ENCODE peak calls at places on chromosomes 11 and 22, in four cellular contexts. One of them, this sample, is unnamed.

GRCh38 chr11:22430286-22430685 is 92.1 kb downstream of the SLC17A6 start:
- DNase-seq in fibroblast of lung: peak; percentile 66
- DNase-seq in activated T-cell treated with anti-CD3 and anti-CD28 coated beads for 1 hour: no peak
- DNase-seq in NCI-H1930: no peak
- DNase-seq in this sample: no peak

GRCh38 chr11:63768232-63769043 is at the start of gene ZFTA:
- DNase-seq in activated T-cell treated with anti-CD3 and anti-CD28 coated beads for 1 hour: peak; percentile 54
- DNase-seq in fibroblast of lung: peak; percentile 51
- DNase-seq in NCI-H1930: peak; percentile 64
- DNase-seq in this sample: peak; percentile 76

GRCh38 chr11:1877211-1878133 is 14.2 kb downstream of the PRR33 start:
- DNase-seq in activated T-cell treated with anti-CD3 and anti-CD28 coated beads for 1 hour: no peak
- DNase-seq in NCI-H1930: no peak
- DNase-seq in fibroblast of lung: peak; percentile 16
- DNase-seq in this sample: no peak

GRCh38 chr22:16925407-16925966 is 82.5 kb downstream of the GAB4 start:
- DNase-seq in activated T-cell treated with anti-CD3 and anti-CD28 coated beads for 1 hour: no peak
- DNase-seq in NCI-H1930: no peak
- DNase-seq in fibroblast of lung: no peak
- DNase-seq in this sample: no peak

GRCh38 chr11:94694309-94695060 is 73.7 kb upstream of the AMOTL1 start:
- DNase-seq in fibroblast of lung: no peak
- DNase-seq in NCI-H1930: no peak
- DNase-seq in activated T-cell treated with anti-CD3 and anti-CD28 coated beads for 1 hour: no peak
- DNase-seq in this sample: no peak

GRCh38 chr11:103700605-103701004 is 335.8 kb upstream of the DDI1 start:
- DNase-seq in activated T-cell treated with anti-CD3 and anti-CD28 coated beads for 1 hour: no peak
- DNase-seq in NCI-H1930: no peak
- DNase-seq in fibroblast of lung: peak; percentile 83
- DNase-seq in this sample: peak; percentile 51

GRCh38 chr22:38832005-38832978 is 11.5 kb downstream of the NPTXR start:
- DNase-seq in NCI-H1930: no peak
- DNase-seq in activated T-cell treated with anti-CD3 and anti-CD28 coated beads for 1 hour: no peak
- DNase-seq in fibroblast of lung: no peak
- DNase-seq in this sample: no peak

GRCh38 chr11:119810478-119811232 is 81.7 kb upstream of the NECTIN1 start:
- DNase-seq in NCI-H1930: no peak
- DNase-seq in fibroblast of lung: peak; percentile 30
- DNase-seq in activated T-cell treated with anti-CD3 and anti-CD28 coated beads for 1 hour: no peak
- DNase-seq in this sample: peak; percentile 14

GRCh38 chr11:119545978-119546915 is 123.3 kb upstream of the THY1 start:
- DNase-seq in activated T-cell treated with anti-CD3 and anti-CD28 coated beads for 1 hour: no peak
- DNase-seq in fibroblast of lung: no peak
- DNase-seq in NCI-H1930: no peak
- DNase-seq in this sample: no peak

GRCh38 chr11:8679006-8679405 is 3.5 kb downstream of the TRIM66 start:
- DNase-seq in fibroblast of lung: no peak
- DNase-seq in NCI-H1930: no peak
- DNase-seq in activated T-cell treated with anti-CD3 and anti-CD28 coated beads for 1 hour: no peak
- DNase-seq in this sample: no peak

GRCh38 chr11:116563713-116564050 is 209.1 kb downstream of the BUD13 start:
- DNase-seq in fibroblast of lung: no peak
- DNase-seq in activated T-cell treated with anti-CD3 and anti-CD28 coated beads for 1 hour: no peak
- DNase-seq in NCI-H1930: no peak
- DNase-seq in this sample: no peak

GRCh38 chr22:45208993-45209838 is 31.5 kb downstream of the KIAA0930 start:
- DNase-seq in activated T-cell treated with anti-CD3 and anti-CD28 coated beads for 1 hour: peak; percentile 6
- DNase-seq in NCI-H1930: no peak
- DNase-seq in fibroblast of lung: peak; percentile 86
- DNase-seq in this sample: peak; percentile 82

GRCh38 chr11:81342956-81343355 is 1390.7 kb downstream of the FAM181B start:
- DNase-seq in fibroblast of lung: no peak
- DNase-seq in activated T-cell treated with anti-CD3 and anti-CD28 coated beads for 1 hour: no peak
- DNase-seq in NCI-H1930: no peak
- DNase-seq in this sample: no peak

GRCh38 chr11:67367014-67367835 is 6.2 kb downstream of the CLCF1 start:
- DNase-seq in NCI-H1930: no peak
- DNase-seq in fibroblast of lung: peak; percentile 62
- DNase-seq in activated T-cell treated with anti-CD3 and anti-CD28 coated beads for 1 hour: no peak
- DNase-seq in this sample: no peak

GRCh38 chr11:14539867-14540475 is 19.8 kb upstream of the PSMA1 start:
- DNase-seq in NCI-H1930: no peak
- DNase-seq in activated T-cell treated with anti-CD3 and anti-CD28 coated beads for 1 hour: no peak
- DNase-seq in fibroblast of lung: no peak
- DNase-seq in this sample: no peak

GRCh38 chr22:46023558-46023981 is 46.6 kb upstream of the WNT7B start:
- DNase-seq in NCI-H1930: no peak
- DNase-seq in fibroblast of lung: peak; percentile 98
- DNase-seq in activated T-cell treated with anti-CD3 and anti-CD28 coated beads for 1 hour: no peak
- DNase-seq in this sample: peak; percentile 67

GRCh38 chr11:106961518-106961917 is 56.8 kb downstream of the GUCY1A2 start:
- DNase-seq in fibroblast of lung: peak; percentile 94
- DNase-seq in NCI-H1930: no peak
- DNase-seq in activated T-cell treated with anti-CD3 and anti-CD28 coated beads for 1 hour: no peak
- DNase-seq in this sample: peak; percentile 83

GRCh38 chr11:125257185-125257584 is 92.6 kb downstream of the PKNOX2 start:
- DNase-seq in NCI-H1930: no peak
- DNase-seq in fibroblast of lung: no peak
- DNase-seq in activated T-cell treated with anti-CD3 and anti-CD28 coated beads for 1 hour: no peak
- DNase-seq in this sample: peak; percentile 23

GRCh38 chr22:24099661-24100060 is 81.6 kb upstream of the SUSD2 start:
- DNase-seq in activated T-cell treated with anti-CD3 and anti-CD28 coated beads for 1 hour: no peak
- DNase-seq in fibroblast of lung: no peak
- DNase-seq in NCI-H1930: no peak
- DNase-seq in this sample: no peak

GRCh38 chr22:23686416-23687024 is 4.3 kb upstream of the RGL4 start:
- DNase-seq in fibroblast of lung: no peak
- DNase-seq in NCI-H1930: no peak
- DNase-seq in activated T-cell treated with anti-CD3 and anti-CD28 coated beads for 1 hour: no peak
- DNase-seq in this sample: no peak

GRCh38 chr22:32020117-32020516 is 22.9 kb upstream of the SLC5A1 start:
- DNase-seq in activated T-cell treated with anti-CD3 and anti-CD28 coated beads for 1 hour: no peak
- DNase-seq in fibroblast of lung: peak; percentile 91
- DNase-seq in NCI-H1930: no peak
- DNase-seq in this sample: peak; percentile 88

GRCh38 chr22:17921871-17922821 is 102.2 kb downstream of the MICAL3 start:
- DNase-seq in fibroblast of lung: peak; percentile 42
- DNase-seq in activated T-cell treated with anti-CD3 and anti-CD28 coated beads for 1 hour: no peak
- DNase-seq in NCI-H1930: no peak
- DNase-seq in this sample: no peak

GRCh38 chr11:57598831-57599155 is 1.3 kb downstream of the SERPING1 start:
- DNase-seq in fibroblast of lung: peak; percentile 37
- DNase-seq in activated T-cell treated with anti-CD3 and anti-CD28 coated beads for 1 hour: no peak
- DNase-seq in NCI-H1930: no peak
- DNase-seq in this sample: peak; percentile 16

GRCh38 chr11:13260196-13260962 is 17.2 kb upstream of the BMAL1 start:
- DNase-seq in activated T-cell treated with anti-CD3 and anti-CD28 coated beads for 1 hour: no peak
- DNase-seq in NCI-H1930: no peak
- DNase-seq in fibroblast of lung: peak; percentile 23
- DNase-seq in this sample: no peak

GRCh38 chr11:85249482-85249881 is 377.7 kb downstream of the DLG2 start:
- DNase-seq in fibroblast of lung: no peak
- DNase-seq in NCI-H1930: no peak
- DNase-seq in activated T-cell treated with anti-CD3 and anti-CD28 coated beads for 1 hour: no peak
- DNase-seq in this sample: no peak

GRCh38 chr22:27381960-27382742 is 419.4 kb downstream of the MN1 start:
- DNase-seq in fibroblast of lung: no peak
- DNase-seq in activated T-cell treated with anti-CD3 and anti-CD28 coated beads for 1 hour: no peak
- DNase-seq in NCI-H1930: no peak
- DNase-seq in this sample: no peak

GRCh38 chr11:128521697-128522062 is 65.7 kb downstream of the ETS1 start:
- DNase-seq in NCI-H1930: no peak
- DNase-seq in fibroblast of lung: peak; percentile 37
- DNase-seq in activated T-cell treated with anti-CD3 and anti-CD28 coated beads for 1 hour: no peak
- DNase-seq in this sample: peak; percentile 41

GRCh38 chr11:74004694-74005615 is 3.9 kb downstream of the UCP3 start:
- DNase-seq in activated T-cell treated with anti-CD3 and anti-CD28 coated beads for 1 hour: peak; percentile 71
- DNase-seq in fibroblast of lung: no peak
- DNase-seq in NCI-H1930: no peak
- DNase-seq in this sample: no peak

GRCh38 chr11:61756452-61757212 is 4.2 kb downstream of the MYRF start:
- DNase-seq in activated T-cell treated with anti-CD3 and anti-CD28 coated beads for 1 hour: no peak
- DNase-seq in fibroblast of lung: peak; percentile 46
- DNase-seq in NCI-H1930: no peak
- DNase-seq in this sample: peak; percentile 64

GRCh38 chr11:36069576-36070214 is 125.8 kb downstream of the LDLRAD3 start:
- DNase-seq in fibroblast of lung: no peak
- DNase-seq in activated T-cell treated with anti-CD3 and anti-CD28 coated beads for 1 hour: no peak
- DNase-seq in NCI-H1930: no peak
- DNase-seq in this sample: peak; percentile 10

GRCh38 chr11:79419120-79419519 is 21.7 kb downstream of the TENM4 start:
- DNase-seq in NCI-H1930: no peak
- DNase-seq in fibroblast of lung: peak; percentile 87
- DNase-seq in activated T-cell treated with anti-CD3 and anti-CD28 coated beads for 1 hour: no peak
- DNase-seq in this sample: peak; percentile 89

GRCh38 chr22:41565403-41566054 is 4.7 kb downstream of the CSDC2 start:
- DNase-seq in activated T-cell treated with anti-CD3 and anti-CD28 coated beads for 1 hour: no peak
- DNase-seq in fibroblast of lung: peak; percentile 84
- DNase-seq in NCI-H1930: no peak
- DNase-seq in this sample: peak; percentile 90

GRCh38 chr11:75563501-75563977 is 1.5 kb downstream of the SERPINH1 start:
- DNase-seq in activated T-cell treated with anti-CD3 and anti-CD28 coated beads for 1 hour: no peak
- DNase-seq in fibroblast of lung: no peak
- DNase-seq in NCI-H1930: no peak
- DNase-seq in this sample: no peak

GRCh38 chr11:74820763-74821162 is 72.1 kb downstream of the RNF169 start:
- DNase-seq in activated T-cell treated with anti-CD3 and anti-CD28 coated beads for 1 hour: no peak
- DNase-seq in NCI-H1930: no peak
- DNase-seq in fibroblast of lung: peak; percentile 96
- DNase-seq in this sample: peak; percentile 90